ENCODE peak calls at places on chromosomes 16 and 17, in five cellular contexts. One of them, this sample, is unnamed.

GRCh38 chr17:16171613-16172012 is 43.7 kb downstream of the NCOR1 start:
- DNase-seq in uterus: no peak
- DNase-seq in kidney epithelial cell: no peak
- DNase-seq in fibroblast of pulmonary artery: no peak
- DNase-seq in tibial nerve: no peak
- DNase-seq in this sample: no peak

GRCh38 chr16:24568392-24568791 is 29.0 kb downstream of the RBBP6 start:
- DNase-seq in tibial nerve: no peak
- DNase-seq in kidney epithelial cell: no peak
- DNase-seq in uterus: no peak
- DNase-seq in fibroblast of pulmonary artery: peak
- DNase-seq in this sample: peak

GRCh38 chr17:18224053-18224427 is 1.4 kb upstream of the LLGL1 start:
- DNase-seq in tibial nerve: no peak
- DNase-seq in uterus: no peak
- DNase-seq in fibroblast of pulmonary artery: no peak
- DNase-seq in kidney epithelial cell: no peak
- DNase-seq in this sample: no peak

GRCh38 chr17:81651692-81652091 is 4.7 kb downstream of the PDE6G start:
- DNase-seq in kidney epithelial cell: peak
- DNase-seq in tibial nerve: no peak
- DNase-seq in uterus: no peak
- DNase-seq in fibroblast of pulmonary artery: peak
- DNase-seq in this sample: peak

GRCh38 chr16:31718998-31719397 is 154.6 kb upstream of the ZNF267 start:
- DNase-seq in uterus: no peak
- DNase-seq in fibroblast of pulmonary artery: peak
- DNase-seq in tibial nerve: no peak
- DNase-seq in kidney epithelial cell: no peak
- DNase-seq in this sample: no peak

GRCh38 chr17:7018331-7018964 is 4.4 kb upstream of the BCL6B start:
- DNase-seq in uterus: peak
- DNase-seq in fibroblast of pulmonary artery: no peak
- DNase-seq in tibial nerve: peak
- DNase-seq in kidney epithelial cell: no peak
- DNase-seq in this sample: no peak

GRCh38 chr16:66508261-66508913 is 41.5 kb downstream of the TK2 start:
- DNase-seq in tibial nerve: no peak
- DNase-seq in uterus: peak
- DNase-seq in kidney epithelial cell: peak
- DNase-seq in fibroblast of pulmonary artery: peak
- DNase-seq in this sample: peak

GRCh38 chr17:36149296-36149820 is 27.1 kb downstream of the TBC1D3B start:
- DNase-seq in fibroblast of pulmonary artery: peak
- DNase-seq in uterus: peak
- DNase-seq in tibial nerve: peak
- DNase-seq in kidney epithelial cell: no peak
- DNase-seq in this sample: peak

GRCh38 chr16:79721186-79721745 is 120.7 kb upstream of the MAF start:
- DNase-seq in kidney epithelial cell: no peak
- DNase-seq in tibial nerve: no peak
- DNase-seq in uterus: peak
- DNase-seq in fibroblast of pulmonary artery: no peak
- DNase-seq in this sample: no peak

DNA sequence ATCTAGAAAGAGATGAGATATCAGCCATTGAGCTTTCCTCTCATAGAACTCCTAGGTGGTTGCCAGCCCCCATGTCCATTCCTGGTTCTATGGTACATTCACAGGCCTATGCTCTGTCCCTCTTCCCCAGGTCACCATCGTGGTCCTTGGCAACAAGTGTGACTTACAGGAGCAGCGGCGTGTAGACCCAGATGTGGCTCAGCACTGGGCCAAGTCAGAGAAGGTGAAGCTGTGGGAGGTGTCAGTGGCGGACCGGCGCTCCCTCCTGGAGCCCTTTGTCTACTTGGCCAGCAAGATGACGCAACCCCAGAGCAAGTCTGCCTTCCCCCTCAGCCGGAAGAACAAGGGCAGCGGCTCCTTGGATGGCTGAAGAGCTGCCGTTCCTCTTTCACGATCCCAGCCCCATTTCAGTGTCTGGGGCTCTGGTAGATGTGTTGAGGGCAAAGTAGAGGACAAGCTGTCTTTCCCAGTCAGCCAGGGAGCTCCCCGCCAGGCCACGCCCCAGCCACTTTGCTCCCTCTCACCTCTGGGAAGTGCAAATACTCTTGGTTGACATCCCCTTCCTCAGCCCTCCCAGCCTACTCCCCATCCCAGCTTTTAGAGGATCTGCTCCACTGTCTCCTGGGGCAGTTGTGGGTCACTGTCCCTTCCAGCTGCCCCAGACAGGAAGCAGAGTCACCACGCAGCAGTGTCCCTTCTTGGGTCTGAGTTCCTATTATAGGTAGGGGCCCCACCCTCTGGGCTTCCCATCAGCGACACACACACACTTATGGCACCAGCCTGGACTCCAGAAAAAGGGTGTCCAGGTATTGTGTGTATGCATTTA is 3.8 kb downstream of the NKIRAS2 start:
- DNase-seq in tibial nerve: peak
- DNase-seq in uterus: no peak
- DNase-seq in kidney epithelial cell: no peak
- DNase-seq in fibroblast of pulmonary artery: peak
- DNase-seq in this sample: no peak
- H3K4me3 ChIP-seq in tibial nerve: no peak
- H3K4me3 ChIP-seq in uterus: no peak
- H3K4me3 ChIP-seq in kidney epithelial cell: no peak
- H3K4me3 ChIP-seq in fibroblast of pulmonary artery: no peak
- H3K4me3 ChIP-seq in this sample: no peak

GRCh38 chr16:58723109-58723508 is 11.0 kb downstream of the GOT2 start:
- DNase-seq in fibroblast of pulmonary artery: no peak
- DNase-seq in uterus: no peak
- DNase-seq in tibial nerve: no peak
- DNase-seq in kidney epithelial cell: no peak
- DNase-seq in this sample: no peak
- TF ChIP-seq CTCF in fibroblast of pulmonary artery: no peak
- TF ChIP-seq CTCF in uterus: no peak
- TF ChIP-seq CTCF in tibial nerve: no peak
- TF ChIP-seq CTCF in kidney epithelial cell: no peak
- TF ChIP-seq CTCF in this sample: no peak

DNA sequence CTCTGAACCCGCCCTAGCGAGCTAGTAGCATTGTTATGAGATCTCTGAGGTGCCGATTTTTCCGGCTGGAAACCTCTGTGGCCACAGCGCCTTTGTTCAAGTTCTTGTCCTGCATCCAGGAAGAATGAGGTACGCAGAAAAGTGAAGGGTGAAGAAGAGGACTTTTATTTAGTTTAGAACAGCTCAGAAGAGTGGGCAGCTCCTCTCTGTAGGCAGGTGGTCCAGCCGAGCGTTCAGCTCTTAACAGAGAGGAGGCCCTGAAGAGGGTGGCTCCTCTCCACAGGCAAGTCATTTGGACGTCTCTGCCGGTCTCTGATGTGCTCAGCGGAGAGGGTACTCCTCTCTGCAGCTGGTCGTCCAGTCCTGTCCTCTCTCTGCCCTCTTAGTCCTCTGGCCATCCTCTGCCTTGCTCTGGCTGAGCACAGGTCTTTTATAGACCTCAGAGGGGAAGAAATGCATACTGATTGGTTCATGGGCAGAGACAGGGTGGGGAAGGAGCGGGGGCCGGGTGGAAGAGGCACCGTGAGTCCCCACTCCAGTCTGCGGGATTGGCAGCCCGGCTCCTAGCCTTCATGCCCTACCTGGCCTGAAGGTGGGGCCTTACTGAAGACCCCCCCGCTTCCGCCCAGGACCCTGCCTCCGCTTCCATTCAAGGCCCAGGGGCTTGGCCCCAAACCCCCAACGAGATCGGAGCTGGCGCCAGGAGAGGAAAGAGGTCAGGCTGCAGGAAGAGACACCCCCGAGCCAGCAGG is 70.0 kb upstream of the NKD1 start:
- DNase-seq in kidney epithelial cell: no peak
- DNase-seq in tibial nerve: no peak
- DNase-seq in uterus: no peak
- DNase-seq in fibroblast of pulmonary artery: no peak
- DNase-seq in this sample: no peak
- H3K4me3 ChIP-seq in kidney epithelial cell: no peak
- H3K4me3 ChIP-seq in tibial nerve: no peak
- H3K4me3 ChIP-seq in uterus: no peak
- H3K4me3 ChIP-seq in fibroblast of pulmonary artery: no peak
- H3K4me3 ChIP-seq in this sample: no peak

DNA sequence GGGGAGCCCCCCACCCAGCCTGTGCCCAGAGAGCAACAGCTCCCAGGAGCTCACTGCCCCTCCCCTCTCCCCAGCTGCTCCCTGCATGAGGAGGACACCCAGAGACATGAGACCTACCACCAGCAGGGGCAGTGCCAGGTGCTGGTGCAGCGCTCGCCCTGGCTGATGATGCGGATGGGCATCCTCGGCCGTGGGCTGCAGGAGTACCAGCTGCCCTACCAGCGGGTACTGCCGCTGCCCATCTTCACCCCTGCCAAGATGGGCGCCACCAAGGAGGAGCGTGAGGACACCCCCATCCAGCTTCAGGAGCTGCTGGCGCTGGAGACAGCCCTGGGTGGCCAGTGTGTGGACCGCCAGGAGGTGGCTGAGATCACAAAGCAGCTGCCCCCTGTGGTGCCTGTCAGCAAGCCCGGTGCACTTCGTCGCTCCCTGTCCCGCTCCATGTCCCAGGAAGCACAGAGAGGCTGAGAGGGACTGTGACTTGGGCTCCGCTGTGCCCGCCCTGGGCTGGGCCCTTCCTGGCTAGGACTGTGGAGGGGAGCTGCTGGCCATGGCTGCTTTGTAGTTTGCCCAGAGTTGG is 583 bp downstream of the TCAP start:
- DNase-seq in fibroblast of pulmonary artery: no peak
- DNase-seq in kidney epithelial cell: no peak
- DNase-seq in tibial nerve: no peak
- DNase-seq in uterus: no peak
- DNase-seq in this sample: no peak
- TF ChIP-seq CTCF in fibroblast of pulmonary artery: no peak
- TF ChIP-seq CTCF in kidney epithelial cell: peak
- TF ChIP-seq CTCF in tibial nerve: no peak
- TF ChIP-seq CTCF in uterus: no peak
- TF ChIP-seq CTCF in this sample: no peak

GRCh38 chr16:85542548-85542927 is 70.6 kb upstream of the GSE1 start:
- DNase-seq in fibroblast of pulmonary artery: no peak
- DNase-seq in tibial nerve: no peak
- DNase-seq in uterus: no peak
- DNase-seq in kidney epithelial cell: no peak
- DNase-seq in this sample: no peak
- H3K4me3 ChIP-seq in fibroblast of pulmonary artery: no peak
- H3K4me3 ChIP-seq in tibial nerve: no peak
- H3K4me3 ChIP-seq in uterus: no peak
- H3K4me3 ChIP-seq in kidney epithelial cell: no peak
- H3K4me3 ChIP-seq in this sample: no peak

GRCh38 chr16:85056211-85056748 is 28.7 kb downstream of the KIAA0513 start:
- DNase-seq in fibroblast of pulmonary artery: peak
- DNase-seq in tibial nerve: no peak
- DNase-seq in uterus: peak
- DNase-seq in kidney epithelial cell: no peak
- DNase-seq in this sample: peak
- TF ChIP-seq CTCF in fibroblast of pulmonary artery: peak
- TF ChIP-seq CTCF in tibial nerve: peak
- TF ChIP-seq CTCF in uterus: no peak
- TF ChIP-seq CTCF in kidney epithelial cell: peak
- TF ChIP-seq CTCF in this sample: peak